ENCODE peak calls at places on chromosomes 2 and 18, in nine cellular contexts. One of them, this sample, is unnamed.

GRCh38 chr2:43605851-43606250 is 10.0 kb upstream of the THADA start:
- DNase-seq in dorsolateral prefrontal cortex: no peak
- DNase-seq in MM.1S: no peak
- DNase-seq in breast epithelium: no peak
- DNase-seq in AG04450: no peak
- DNase-seq in RWPE1: no peak
- DNase-seq in cardiac muscle cell: peak
- DNase-seq in esophagus muscularis mucosa: no peak
- DNase-seq in colonic mucosa: no peak
- DNase-seq in this sample: no peak

GRCh38 chr2:217996345-217996744 is 6.5 kb downstream of the TNS1 start:
- DNase-seq in MM.1S: no peak
- DNase-seq in esophagus muscularis mucosa: no peak
- DNase-seq in dorsolateral prefrontal cortex: no peak
- DNase-seq in cardiac muscle cell: no peak
- DNase-seq in AG04450: peak
- DNase-seq in RWPE1: peak
- DNase-seq in breast epithelium: no peak
- DNase-seq in colonic mucosa: peak
- DNase-seq in this sample: no peak

GRCh38 chr2:109507217-109507616 is 106.5 kb downstream of the SEPTIN10 start:
- DNase-seq in esophagus muscularis mucosa: no peak
- DNase-seq in RWPE1: no peak
- DNase-seq in colonic mucosa: no peak
- DNase-seq in cardiac muscle cell: no peak
- DNase-seq in AG04450: no peak
- DNase-seq in MM.1S: peak
- DNase-seq in breast epithelium: no peak
- DNase-seq in dorsolateral prefrontal cortex: no peak
- DNase-seq in this sample: no peak

GRCh38 chr18:9475643-9476580 is 599 bp downstream of the RALBP1 start:
- DNase-seq in dorsolateral prefrontal cortex: no peak
- DNase-seq in AG04450: no peak
- DNase-seq in esophagus muscularis mucosa: no peak
- DNase-seq in cardiac muscle cell: peak
- DNase-seq in breast epithelium: no peak
- DNase-seq in MM.1S: peak
- DNase-seq in colonic mucosa: no peak
- DNase-seq in RWPE1: peak
- DNase-seq in this sample: no peak

GRCh38 chr2:135742307-135742838 is 718 bp downstream of the UBXN4 start:
- DNase-seq in cardiac muscle cell: peak
- DNase-seq in AG04450: no peak
- DNase-seq in colonic mucosa: peak
- DNase-seq in esophagus muscularis mucosa: no peak
- DNase-seq in RWPE1: peak
- DNase-seq in dorsolateral prefrontal cortex: peak
- DNase-seq in MM.1S: peak
- DNase-seq in breast epithelium: no peak
- DNase-seq in this sample: no peak

GRCh38 chr2:204023088-204023487 is 86.5 kb downstream of the ICOS start:
- DNase-seq in MM.1S: no peak
- DNase-seq in AG04450: no peak
- DNase-seq in esophagus muscularis mucosa: no peak
- DNase-seq in cardiac muscle cell: no peak
- DNase-seq in colonic mucosa: no peak
- DNase-seq in breast epithelium: no peak
- DNase-seq in dorsolateral prefrontal cortex: no peak
- DNase-seq in RWPE1: no peak
- DNase-seq in this sample: no peak

GRCh38 chr2:155766342-155767115 is 566.0 kb downstream of the NR4A2 start:
- DNase-seq in MM.1S: no peak
- DNase-seq in cardiac muscle cell: no peak
- DNase-seq in breast epithelium: no peak
- DNase-seq in dorsolateral prefrontal cortex: no peak
- DNase-seq in esophagus muscularis mucosa: no peak
- DNase-seq in RWPE1: no peak
- DNase-seq in AG04450: no peak
- DNase-seq in colonic mucosa: no peak
- DNase-seq in this sample: no peak

GRCh38 chr2:42195559-42195958 is 26.4 kb downstream of the EML4 start:
- DNase-seq in AG04450: no peak
- DNase-seq in esophagus muscularis mucosa: no peak
- DNase-seq in colonic mucosa: no peak
- DNase-seq in MM.1S: no peak
- DNase-seq in RWPE1: peak
- DNase-seq in dorsolateral prefrontal cortex: no peak
- DNase-seq in breast epithelium: no peak
- DNase-seq in cardiac muscle cell: no peak
- DNase-seq in this sample: no peak

GRCh38 chr2:20419007-20419576 is 27.8 kb upstream of the RHOB start:
- DNase-seq in RWPE1: no peak
- DNase-seq in colonic mucosa: peak
- DNase-seq in dorsolateral prefrontal cortex: no peak
- DNase-seq in esophagus muscularis mucosa: no peak
- DNase-seq in breast epithelium: no peak
- DNase-seq in AG04450: peak
- DNase-seq in cardiac muscle cell: no peak
- DNase-seq in MM.1S: peak
- DNase-seq in this sample: peak

GRCh38 chr2:189782221-189782671 is 1.9 kb downstream of the ORMDL1 start:
- DNase-seq in AG04450: no peak
- DNase-seq in dorsolateral prefrontal cortex: no peak
- DNase-seq in esophagus muscularis mucosa: no peak
- DNase-seq in colonic mucosa: no peak
- DNase-seq in RWPE1: no peak
- DNase-seq in MM.1S: no peak
- DNase-seq in breast epithelium: no peak
- DNase-seq in cardiac muscle cell: no peak
- DNase-seq in this sample: no peak

GRCh38 chr2:24362253-24362652 is 1.9 kb upstream of the ITSN2 start:
- DNase-seq in MM.1S: no peak
- DNase-seq in breast epithelium: no peak
- DNase-seq in cardiac muscle cell: no peak
- DNase-seq in dorsolateral prefrontal cortex: no peak
- DNase-seq in esophagus muscularis mucosa: no peak
- DNase-seq in RWPE1: no peak
- DNase-seq in AG04450: no peak
- DNase-seq in colonic mucosa: no peak
- DNase-seq in this sample: no peak

GRCh38 chr2:1675633-1676032 is 68.7 kb downstream of the PXDN start:
- DNase-seq in breast epithelium: no peak
- DNase-seq in cardiac muscle cell: no peak
- DNase-seq in esophagus muscularis mucosa: no peak
- DNase-seq in MM.1S: no peak
- DNase-seq in colonic mucosa: no peak
- DNase-seq in dorsolateral prefrontal cortex: peak
- DNase-seq in RWPE1: peak
- DNase-seq in AG04450: peak
- DNase-seq in this sample: no peak

GRCh38 chr2:203025592-203025991 is 10.9 kb downstream of the NBEAL1 start:
- DNase-seq in AG04450: no peak
- DNase-seq in cardiac muscle cell: no peak
- DNase-seq in dorsolateral prefrontal cortex: no peak
- DNase-seq in RWPE1: no peak
- DNase-seq in MM.1S: no peak
- DNase-seq in colonic mucosa: no peak
- DNase-seq in esophagus muscularis mucosa: no peak
- DNase-seq in breast epithelium: no peak
- DNase-seq in this sample: no peak

GRCh38 chr2:27651056-27651455 is 12.4 kb downstream of the SUPT7L start:
- DNase-seq in dorsolateral prefrontal cortex: no peak
- DNase-seq in esophagus muscularis mucosa: no peak
- DNase-seq in breast epithelium: no peak
- DNase-seq in MM.1S: no peak
- DNase-seq in colonic mucosa: no peak
- DNase-seq in cardiac muscle cell: no peak
- DNase-seq in RWPE1: no peak
- DNase-seq in AG04450: no peak
- DNase-seq in this sample: no peak

DNA sequence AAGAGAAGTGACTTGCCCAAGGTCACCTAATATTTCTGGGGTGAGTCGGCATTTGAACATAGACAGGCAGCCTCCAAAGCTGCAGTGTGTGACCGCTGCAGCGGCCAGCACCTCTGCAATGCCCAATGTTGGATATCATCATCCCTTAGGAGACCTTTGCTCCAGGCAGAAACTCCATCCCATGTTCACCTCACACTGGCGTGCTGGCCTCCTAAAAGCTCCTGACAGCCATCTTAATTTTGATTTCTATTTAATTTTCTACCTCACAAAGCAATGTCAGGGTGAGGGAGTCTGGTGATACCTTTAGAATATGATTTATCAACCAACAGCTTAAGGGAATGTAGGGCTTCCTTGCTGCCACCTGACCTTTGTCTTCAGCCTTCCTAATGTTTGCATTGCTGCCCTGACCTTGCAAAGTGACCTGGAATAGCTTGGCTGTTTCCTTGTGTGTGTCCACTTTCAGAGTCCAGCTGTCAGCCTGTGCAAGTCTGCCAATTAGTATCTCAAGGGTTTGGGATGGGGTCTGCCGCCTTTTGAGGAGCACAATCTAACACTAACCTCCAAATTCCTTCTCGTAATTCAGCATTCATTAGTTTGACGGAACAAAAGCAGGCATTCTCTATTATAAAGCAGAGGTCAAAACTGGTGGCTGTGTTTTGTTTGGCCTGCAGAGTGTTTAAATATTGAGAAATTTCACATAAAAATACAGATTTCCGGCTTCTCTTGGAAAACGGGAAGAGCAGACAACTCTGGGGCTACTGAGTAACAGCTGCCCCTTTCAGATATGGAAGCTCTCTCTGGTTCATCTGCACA is 127.6 kb downstream of the PLEKHM3 start:
- DNase-seq in cardiac muscle cell: no peak
- DNase-seq in colonic mucosa: peak
- DNase-seq in MM.1S: no peak
- DNase-seq in dorsolateral prefrontal cortex: no peak
- DNase-seq in breast epithelium: no peak
- DNase-seq in esophagus muscularis mucosa: no peak
- DNase-seq in RWPE1: no peak
- DNase-seq in AG04450: no peak
- DNase-seq in this sample: no peak
- H3K27ac ChIP-seq in cardiac muscle cell: no peak
- H3K27ac ChIP-seq in colonic mucosa: peak
- H3K27ac ChIP-seq in MM.1S: no peak
- H3K27ac ChIP-seq in dorsolateral prefrontal cortex: peak
- H3K27ac ChIP-seq in breast epithelium: no peak
- H3K27ac ChIP-seq in esophagus muscularis mucosa: no peak
- H3K27ac ChIP-seq in RWPE1: no peak
- H3K27ac ChIP-seq in AG04450: no peak
- H3K27ac ChIP-seq in this sample: peak

GRCh38 chr2:101816598-101816997 is 119.1 kb downstream of the MAP4K4 start:
- DNase-seq in cardiac muscle cell: no peak
- DNase-seq in MM.1S: no peak
- DNase-seq in AG04450: no peak
- DNase-seq in esophagus muscularis mucosa: no peak
- DNase-seq in dorsolateral prefrontal cortex: no peak
- DNase-seq in colonic mucosa: no peak
- DNase-seq in breast epithelium: no peak
- DNase-seq in RWPE1: no peak
- DNase-seq in this sample: no peak
- H3K27ac ChIP-seq in cardiac muscle cell: no peak
- H3K27ac ChIP-seq in MM.1S: no peak
- H3K27ac ChIP-seq in AG04450: no peak
- H3K27ac ChIP-seq in esophagus muscularis mucosa: no peak
- H3K27ac ChIP-seq in dorsolateral prefrontal cortex: peak
- H3K27ac ChIP-seq in colonic mucosa: no peak
- H3K27ac ChIP-seq in breast epithelium: peak
- H3K27ac ChIP-seq in RWPE1: no peak
- H3K27ac ChIP-seq in this sample: peak

GRCh38 chr2:236963631-236964030 is 122.1 kb upstream of the COPS8 start:
- DNase-seq in cardiac muscle cell: no peak
- DNase-seq in breast epithelium: no peak
- DNase-seq in dorsolateral prefrontal cortex: no peak
- DNase-seq in MM.1S: no peak
- DNase-seq in AG04450: no peak
- DNase-seq in RWPE1: no peak
- DNase-seq in esophagus muscularis mucosa: no peak
- DNase-seq in colonic mucosa: no peak
- DNase-seq in this sample: no peak
- H3K27ac ChIP-seq in cardiac muscle cell: no peak
- H3K27ac ChIP-seq in breast epithelium: peak
- H3K27ac ChIP-seq in dorsolateral prefrontal cortex: no peak
- H3K27ac ChIP-seq in MM.1S: no peak
- H3K27ac ChIP-seq in AG04450: no peak
- H3K27ac ChIP-seq in RWPE1: no peak
- H3K27ac ChIP-seq in esophagus muscularis mucosa: peak
- H3K27ac ChIP-seq in colonic mucosa: no peak
- H3K27ac ChIP-seq in this sample: no peak

DNA sequence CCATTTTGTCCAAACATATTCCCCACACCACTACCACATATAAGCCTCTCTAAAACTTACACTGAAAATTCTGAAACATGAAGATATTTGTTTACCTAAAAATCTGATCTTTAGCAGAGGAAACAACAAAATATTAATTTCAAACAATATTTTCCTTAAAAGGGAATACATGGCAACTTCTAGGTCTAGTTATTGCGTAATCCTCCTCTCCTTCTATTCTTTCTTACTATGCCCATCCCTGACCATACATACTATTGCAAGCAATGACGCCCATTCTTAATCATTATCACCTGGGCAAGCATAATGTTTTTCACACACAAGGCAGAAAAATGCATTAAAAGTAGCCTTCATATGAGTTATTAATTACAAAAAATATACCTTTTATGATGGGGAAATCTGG is 372.6 kb downstream of the ZEB2 start:
- DNase-seq in cardiac muscle cell: no peak
- DNase-seq in AG04450: no peak
- DNase-seq in colonic mucosa: no peak
- DNase-seq in dorsolateral prefrontal cortex: no peak
- DNase-seq in RWPE1: no peak
- DNase-seq in breast epithelium: no peak
- DNase-seq in MM.1S: no peak
- DNase-seq in esophagus muscularis mucosa: no peak
- DNase-seq in this sample: no peak
- H3K27ac ChIP-seq in cardiac muscle cell: no peak
- H3K27ac ChIP-seq in AG04450: no peak
- H3K27ac ChIP-seq in colonic mucosa: no peak
- H3K27ac ChIP-seq in dorsolateral prefrontal cortex: no peak
- H3K27ac ChIP-seq in RWPE1: no peak
- H3K27ac ChIP-seq in breast epithelium: no peak
- H3K27ac ChIP-seq in MM.1S: no peak
- H3K27ac ChIP-seq in esophagus muscularis mucosa: no peak
- H3K27ac ChIP-seq in this sample: no peak

GRCh38 chr2:120222186-120223033 is 790 bp downstream of the TMEM185B start:
- DNase-seq in MM.1S: no peak
- DNase-seq in RWPE1: no peak
- DNase-seq in esophagus muscularis mucosa: no peak
- DNase-seq in breast epithelium: no peak
- DNase-seq in cardiac muscle cell: no peak
- DNase-seq in AG04450: no peak
- DNase-seq in dorsolateral prefrontal cortex: no peak
- DNase-seq in colonic mucosa: no peak
- DNase-seq in this sample: no peak
- H3K27ac ChIP-seq in MM.1S: no peak
- H3K27ac ChIP-seq in RWPE1: peak
- H3K27ac ChIP-seq in esophagus muscularis mucosa: peak
- H3K27ac ChIP-seq in breast epithelium: peak
- H3K27ac ChIP-seq in cardiac muscle cell: no peak
- H3K27ac ChIP-seq in AG04450: peak
- H3K27ac ChIP-seq in dorsolateral prefrontal cortex: peak
- H3K27ac ChIP-seq in colonic mucosa: peak
- H3K27ac ChIP-seq in this sample: peak

GRCh38 chr2:54631755-54632154 is 91.7 kb upstream of the EML6 start:
- DNase-seq in breast epithelium: no peak
- DNase-seq in cardiac muscle cell: no peak
- DNase-seq in MM.1S: no peak
- DNase-seq in RWPE1: no peak
- DNase-seq in AG04450: no peak
- DNase-seq in colonic mucosa: no peak
- DNase-seq in dorsolateral prefrontal cortex: no peak
- DNase-seq in esophagus muscularis mucosa: no peak
- DNase-seq in this sample: no peak
- H3K27ac ChIP-seq in breast epithelium: no peak
- H3K27ac ChIP-seq in cardiac muscle cell: no peak
- H3K27ac ChIP-seq in MM.1S: peak
- H3K27ac ChIP-seq in RWPE1: no peak
- H3K27ac ChIP-seq in AG04450: no peak
- H3K27ac ChIP-seq in colonic mucosa: no peak
- H3K27ac ChIP-seq in dorsolateral prefrontal cortex: peak
- H3K27ac ChIP-seq in esophagus muscularis mucosa: peak
- H3K27ac ChIP-seq in this sample: no peak

This sample was measured in substantia nigra.